ENCODE peak calls at places on chromosomes 7 and 10, in five cellular contexts. T is SK-N-SH, X is HepG2, M is GM12878, Y is K562. S is an unnamed sample.

GRCh38 chr7:27997188-27997707 is 183.3 kb downstream of the JAZF1 start:
- DNase-seq in Y (no peak), X (no peak), M (no peak), T (no peak), S (no peak)

GRCh38 chr7:91320679-91321078 is 56.4 kb downstream of the FZD1 start:
- DNase-seq in T (no peak), Y (no peak), M (no peak), X (no peak), S (no peak)

GRCh38 chr7:25586513-25586912 is 358.2 kb upstream of the NPVF start:
- DNase-seq in T (no peak), Y (no peak), X (no peak), M (no peak), S (peak; percentile 45)

GRCh38 chr7:141999219-141999618 is 3.5 kb downstream of the MGAM start:
- DNase-seq in Y (no peak), X (no peak), M (no peak), T (no peak), S (no peak)

GRCh38 chr10:59880976-59881510 is 25.3 kb downstream of the CCDC6 start:
- DNase-seq in Y (peak; percentile 58), T (no peak), M (peak; percentile 82), X (no peak), S (no peak)

GRCh38 chr10:21926358-21926890 is 77.1 kb downstream of the DNAJC1 start:
- DNase-seq in Y (no peak), X (no peak), M (no peak), T (no peak), S (no peak)

GRCh38 chr7:103867874-103868273 is 121.6 kb downstream of the RELN start:
- DNase-seq in M (no peak), T (no peak), X (no peak), Y (no peak), S (no peak)

GRCh38 chr7:34759477-34760125 is 101.6 kb downstream of the NPSR1 start:
- DNase-seq in Y (peak; percentile 35), T (peak; percentile 48), M (no peak), X (peak; percentile 61), S (no peak)

GRCh38 chr7:2757904-2758672 is 70.1 kb downstream of the AMZ1 start:
- DNase-seq in Y (peak; percentile 73), T (peak; percentile 80), M (peak; percentile 78), X (peak; percentile 90), S (peak; percentile 80)

GRCh38 chr10:44293842-44294241 is 91.1 kb downstream of the CXCL12 start:
- DNase-seq in T (no peak), M (no peak), Y (no peak), X (peak; percentile 9), S (no peak)

GRCh38 chr7:65397730-65398142 is 24.1 kb downstream of the ZNF92 start:
- DNase-seq in T (no peak), M (no peak), X (peak; percentile 86), Y (no peak), S (no peak)

GRCh38 chr10:73333202-73333601 is 25.5 kb downstream of the CFAP70 start:
- DNase-seq in Y (no peak), X (no peak), T (no peak), M (no peak), S (no peak)

GRCh38 chr10:128751284-128751683 is 625.1 kb upstream of the MKI67 start:
- DNase-seq in X (no peak), M (no peak), Y (no peak), T (no peak), S (no peak)

GRCh38 chr10:131722121-131722520 is 178.7 kb upstream of the PPP2R2D start:
- DNase-seq in X (no peak), T (no peak), Y (no peak), M (no peak), S (no peak)

GRCh38 chr7:132877578-132877977 is 204.3 kb downstream of the CHCHD3 start:
- DNase-seq in X (no peak), Y (no peak), T (no peak), M (no peak), S (no peak)

GRCh38 chr7:38398725-38399321 is 125.4 kb upstream of the TARP start:
- DNase-seq in Y (peak; percentile 58), M (no peak), T (peak; percentile 67), X (peak; percentile 21), S (peak; percentile 10)

GRCh38 chr7:73504920-73505319 is 17.2 kb downstream of the BAZ1B start:
- DNase-seq in Y (no peak), X (no peak), M (no peak), T (no peak), S (no peak)

GRCh38 chr7:82925331-82925730 is 237.4 kb downstream of the PCLO start:
- DNase-seq in X (no peak), T (no peak), Y (no peak), M (no peak), S (no peak)

GRCh38 chr7:117544061-117544460 is 64.2 kb downstream of the CFTR start:
- DNase-seq in T (no peak), M (no peak), X (no peak), Y (no peak), S (no peak)

GRCh38 chr7:142892941-142893340 is 7.4 kb upstream of the TRPV6 start:
- DNase-seq in T (no peak), Y (no peak), M (no peak), X (no peak), S (no peak)

GRCh38 chr7:16905300-16906044 is 23.7 kb upstream of the AGR3 start:
- DNase-seq in Y (no peak), M (no peak), T (no peak), X (peak; percentile 52), S (no peak)

GRCh38 chr10:51176976-51177690 is 102.8 kb downstream of the PRKG1 start:
- DNase-seq in Y (no peak), M (no peak), X (no peak), T (no peak), S (no peak)

GRCh38 chr10:51574248-51575067 is 124.9 kb downstream of the CSTF2T start:
- DNase-seq in X (no peak), Y (no peak), T (peak; percentile 21), M (no peak), S (no peak)

GRCh38 chr10:69385454-69386350 is 31.0 kb downstream of the TACR2 start:
- DNase-seq in Y (no peak), M (no peak), X (peak; percentile 16), T (no peak), S (no peak)

GRCh38 chr10:133451346-133451745 is 2.4 kb upstream of the SCART1 start:
- DNase-seq in X (no peak), Y (no peak), M (no peak), T (no peak), S (no peak)

GRCh38 chr10:71320592-71320991 is 1.5 kb downstream of the SLC29A3 start:
- DNase-seq in M (no peak), T (no peak), Y (no peak), X (peak; percentile 51), S (no peak)

GRCh38 chr7:93016085-93016471 is 101.7 kb downstream of the SAMD9 start:
- DNase-seq in T (no peak), X (no peak), Y (no peak), M (no peak), S (peak; percentile 12)

GRCh38 chr7:39509441-39509840 is 56.8 kb upstream of the YAE1 start:
- DNase-seq in T (no peak), Y (no peak), X (no peak), M (no peak), S (no peak)

GRCh38 chr10:34314457-34314856 is 500.6 kb downstream of the PARD3 start:
- DNase-seq in X (no peak), Y (no peak), M (no peak), T (no peak), S (no peak)
- TF ChIP-seq REST in X (no peak), Y (no peak), M (no peak), T (no peak), S (no peak)

GRCh38 chr7:123410273-123410928 is 124.0 kb downstream of the IQUB start:
- DNase-seq in M (no peak), Y (no peak), X (no peak), T (no peak), S (no peak)
- TF ChIP-seq GABPA in M (no peak), Y (no peak), X (no peak), T (no peak), S (no peak)

DNA sequence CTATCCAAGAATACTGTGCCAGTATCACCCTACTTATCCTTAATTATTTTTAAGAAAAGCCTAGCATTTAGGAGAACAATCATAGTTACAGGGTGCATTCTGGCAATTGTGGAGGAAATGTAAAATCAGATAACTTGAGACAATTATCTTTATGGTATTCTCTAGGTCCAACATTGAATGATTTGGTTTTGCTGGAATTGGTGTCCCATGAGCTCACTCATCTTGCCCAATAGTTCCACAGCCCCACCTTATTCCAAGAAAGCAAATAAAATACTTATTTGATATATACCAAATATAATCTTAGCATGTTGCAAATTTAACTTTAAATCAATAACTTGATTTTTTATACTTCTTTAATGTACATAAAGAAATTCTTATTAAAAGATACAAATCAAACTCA is 65.3 kb downstream of the DGKB start:
- DNase-seq in M (no peak), Y (no peak), T (no peak), X (no peak), S (no peak)
- TF ChIP-seq REST in M (no peak), Y (no peak), T (no peak), X (no peak), S (no peak)

DNA sequence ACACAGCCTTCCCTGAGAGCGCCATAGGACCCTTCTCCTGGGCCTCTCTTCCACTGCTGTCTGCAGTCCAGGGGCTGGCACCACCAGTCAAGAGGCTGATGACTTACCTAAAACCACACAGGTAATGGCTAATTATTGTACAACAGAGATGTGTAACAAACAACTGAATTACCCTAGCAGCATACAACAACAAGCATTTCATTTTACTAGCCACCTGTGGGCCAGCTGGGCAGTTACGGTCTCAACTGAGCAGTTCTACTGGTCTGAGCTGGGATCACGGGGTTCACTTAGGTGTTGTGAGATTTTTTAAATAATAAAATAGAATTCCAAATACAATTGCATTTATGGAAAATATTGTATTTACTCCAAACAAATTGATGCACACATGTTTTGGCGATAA is 431.9 kb downstream of the TNS3 start:
- DNase-seq in Y (no peak), M (no peak), T (no peak), X (no peak), S (no peak)
- TF ChIP-seq GABPA in Y (no peak), M (no peak), T (no peak), X (no peak), S (no peak)

GRCh38 chr7:75642810-75643486 is 95.8 kb downstream of the HIP1 start:
- DNase-seq in M (peak; percentile 39), X (peak; percentile 46), T (peak; percentile 70), Y (peak; percentile 88), S (peak; percentile 86)
- TF ChIP-seq REST in M (no peak), X (no peak), T (no peak), Y (no peak), S (no peak)

S was measured in HL-60.